ENCODE peak calls at places on chromosomes 3 and 15, in four cellular contexts. R, V, C and S are unnamed samples.

GRCh38 chr3:33855884-33856546 is 57.6 kb downstream of the PDCD6IP start:
- DNase-seq in C (no peak), R (no peak), V (no peak), S (no peak)

GRCh38 chr3:124686028-124686670 is 44.1 kb upstream of the UMPS start:
- DNase-seq in R (no peak), C (no peak), V (no peak), S (no peak)

GRCh38 chr3:71045212-71045916 is 538.2 kb downstream of the FOXP1 start:
- DNase-seq in V (no peak), C (no peak), R (no peak), S (no peak)

GRCh38 chr15:99476413-99477222 is 89.2 kb upstream of the MEF2A start:
- DNase-seq in C (peak; percentile 70), R (peak; percentile 87), V (peak; percentile 96), S (no peak)

GRCh38 chr3:194971965-194972364 is 286.3 kb downstream of the FAM43A start:
- DNase-seq in V (no peak), R (no peak), C (no peak), S (no peak)

GRCh38 chr15:45714501-45715488 is 80.0 kb downstream of the SQOR start:
- DNase-seq in R (peak; percentile 60), V (peak; percentile 72), C (peak; percentile 89), S (peak; percentile 38)

GRCh38 chr3:104939196-104939595 is 427.5 kb upstream of the ALCAM start:
- DNase-seq in C (no peak), V (no peak), R (no peak), S (no peak)

GRCh38 chr15:69484837-69485236 is 32.2 kb downstream of the RPLP1 start:
- DNase-seq in V (no peak), R (no peak), C (peak; percentile 13), S (no peak)

GRCh38 chr3:146421814-146422748 is 47.3 kb downstream of the PLSCR2 start:
- DNase-seq in V (no peak), C (no peak), R (peak; percentile 68), S (no peak)

GRCh38 chr3:66107855-66108254 is 69.1 kb upstream of the MAGI1 start:
- DNase-seq in C (peak; percentile 54), V (no peak), R (no peak), S (no peak)

GRCh38 chr15:34239151-34239761 is 14.4 kb downstream of the EMC4 start:
- DNase-seq in V (no peak), R (peak; percentile 43), C (no peak), S (no peak)

GRCh38 chr3:52524752-52525661 is 8.7 kb downstream of the NT5DC2 start:
- DNase-seq in C (no peak), V (no peak), R (no peak), S (no peak)

GRCh38 chr3:196202516-196202970 is 8.7 kb downstream of the ZDHHC19 start:
- DNase-seq in R (no peak), V (no peak), C (no peak), S (peak; percentile 35)

GRCh38 chr3:13509816-13510192 is 29.7 kb downstream of the HDAC11 start:
- DNase-seq in V (no peak), R (no peak), C (no peak), S (no peak)

GRCh38 chr3:42084593-42084992 is 6.6 kb upstream of the TRAK1 start:
- DNase-seq in V (no peak), C (no peak), R (no peak), S (no peak)

GRCh38 chr3:117836296-117836695 is 1126.7 kb downstream of the TUSC7 start:
- DNase-seq in R (no peak), C (no peak), V (no peak), S (no peak)

GRCh38 chr3:46866720-46867549 is 3.7 kb upstream of the MYL3 start:
- DNase-seq in R (peak; percentile 28), C (peak; percentile 91), V (peak; percentile 54), S (peak; percentile 80)

GRCh38 chr3:15443826-15444524 is 16.6 kb downstream of the EAF1 start:
- DNase-seq in V (no peak), C (peak; percentile 38), R (no peak), S (no peak)

GRCh38 chr3:140242818-140243276 is 307.9 kb downstream of the CLSTN2 start:
- DNase-seq in V (no peak), C (no peak), R (no peak), S (no peak)

GRCh38 chr15:51076142-51076897 is 18.4 kb downstream of the TNFAIP8L3 start:
- DNase-seq in R (no peak), C (no peak), V (no peak), S (no peak)

GRCh38 chr3:127690106-127690505 is 17.4 kb downstream of the ABTB1 start:
- DNase-seq in C (no peak), V (no peak), R (peak; percentile 40), S (no peak)

GRCh38 chr3:187445352-187445751 is 77.2 kb downstream of the RTP4 start:
- DNase-seq in V (no peak), C (no peak), R (no peak), S (no peak)

GRCh38 chr3:127016461-127016860 is 33.5 kb downstream of the PLXNA1 start:
- DNase-seq in C (no peak), R (no peak), V (no peak), S (no peak)

GRCh38 chr15:65914371-65914770 is 45.1 kb downstream of the RAB11A start:
- DNase-seq in R (no peak), C (peak; percentile 60), V (no peak), S (no peak)

GRCh38 chr3:177475266-177475665 is 278.0 kb upstream of the TBL1XR1 start:
- DNase-seq in V (no peak), C (no peak), R (no peak), S (no peak)

GRCh38 chr3:53162672-53163458 is 1.9 kb downstream of the PRKCD start:
- DNase-seq in R (no peak), V (peak; percentile 30), C (no peak), S (no peak)

GRCh38 chr15:79922512-79923067 is 25.8 kb upstream of the MTHFS start:
- DNase-seq in V (no peak), R (no peak), C (no peak), S (no peak)

GRCh38 chr15:79919749-79920511 is 23.1 kb upstream of the MTHFS start:
- DNase-seq in R (no peak), C (no peak), V (no peak), S (peak; percentile 8)

GRCh38 chr15:79923068-79923514 is 26.3 kb upstream of the MTHFS start:
- DNase-seq in R (peak; percentile 69), C (peak; percentile 78), V (peak; percentile 88), S (peak; percentile 69)

GRCh38 chr15:79924379-79924778 is 27.6 kb upstream of the MTHFS start:
- DNase-seq in C (no peak), R (no peak), V (no peak), S (no peak)

DNA sequence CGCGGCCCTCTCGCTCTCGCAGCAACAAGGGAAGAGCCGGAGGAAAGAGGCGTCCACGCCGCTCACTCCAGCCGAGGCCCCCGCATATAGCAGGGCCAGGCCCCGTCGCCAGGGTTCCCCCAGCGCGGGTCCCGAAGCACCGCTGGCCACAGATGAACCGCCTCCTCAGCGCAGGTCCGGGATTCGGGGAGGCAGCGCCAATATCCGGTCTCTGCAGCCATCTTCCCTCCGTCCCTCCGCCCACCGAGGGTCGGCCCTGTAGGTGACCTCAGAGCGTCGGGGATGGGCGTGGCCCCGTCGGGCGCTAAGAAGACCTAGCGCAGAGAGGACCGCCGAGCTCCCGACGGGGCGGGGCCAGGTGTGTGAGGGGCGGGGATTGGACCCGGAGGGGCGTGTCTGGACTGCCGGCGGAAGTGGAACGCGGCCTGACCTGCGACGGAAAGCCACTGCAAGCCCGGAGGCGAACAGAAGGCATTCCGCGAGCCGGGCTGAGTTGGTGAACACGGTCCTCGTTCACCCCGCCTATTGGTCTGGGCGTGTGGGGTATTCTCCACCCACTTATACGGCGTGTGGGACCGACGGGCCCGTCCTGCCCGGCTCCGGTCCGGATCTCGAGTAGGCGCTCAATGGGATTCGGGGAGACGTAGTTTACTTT is 26.8 kb upstream of the MTHFS start:
- DNase-seq in C (peak; percentile 97), V (peak; percentile 99), R (peak; percentile 99), S (peak; percentile 94)
- TF ChIP-seq POLR2A in C (peak; percentile 79), V (peak; percentile 97), R (peak; percentile 92), S (peak; percentile 85)

DNA sequence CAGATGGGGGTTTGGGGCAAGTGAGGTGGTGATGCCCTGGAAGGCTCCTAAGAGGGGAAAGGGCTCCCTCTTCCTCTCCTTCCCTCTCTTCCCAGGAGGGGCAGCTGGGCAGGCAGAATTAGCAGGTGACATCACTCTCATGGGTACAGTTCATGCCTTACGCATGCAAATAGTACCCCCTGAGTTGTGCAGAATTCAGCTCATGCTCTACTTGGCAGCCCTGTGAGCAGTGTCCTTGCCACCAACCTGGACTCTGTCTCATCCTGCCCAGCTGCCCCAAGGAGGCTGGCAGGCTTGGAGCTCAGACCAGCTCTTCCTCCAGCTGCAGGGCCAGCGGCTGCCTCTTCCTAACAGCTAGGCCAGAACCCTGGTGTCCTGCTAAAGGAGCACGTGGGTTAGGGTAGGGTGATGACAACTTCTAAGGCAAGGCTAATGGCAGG is 3.3 kb downstream of the CHAC1 start:
- DNase-seq in V (no peak), R (no peak), C (no peak), S (no peak)
- TF ChIP-seq POLR2A in V (no peak), R (no peak), C (no peak), S (no peak)

DNA sequence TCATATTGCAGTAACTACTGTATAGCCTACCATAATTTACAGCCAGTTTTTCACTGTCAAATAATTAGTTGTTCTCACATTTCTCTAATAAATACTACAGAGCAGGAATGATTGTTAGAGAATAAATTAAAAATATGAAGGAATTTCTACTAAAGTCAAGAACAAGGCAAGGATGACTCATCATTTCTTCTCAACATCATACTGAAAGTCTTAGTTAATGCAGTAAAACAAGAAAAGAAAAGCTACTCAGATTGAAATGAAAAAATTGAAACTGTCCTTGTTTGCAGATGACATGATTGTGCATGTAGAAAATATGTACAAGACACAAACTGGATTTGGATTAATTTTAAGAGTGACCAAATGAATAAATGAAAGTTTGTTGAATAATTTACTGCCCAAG is 608.2 kb downstream of the NSUN3 start:
- DNase-seq in R (no peak), V (no peak), C (no peak), S (no peak)
- TF ChIP-seq POLR2A in R (no peak), V (no peak), C (no peak), S (no peak)

DNA sequence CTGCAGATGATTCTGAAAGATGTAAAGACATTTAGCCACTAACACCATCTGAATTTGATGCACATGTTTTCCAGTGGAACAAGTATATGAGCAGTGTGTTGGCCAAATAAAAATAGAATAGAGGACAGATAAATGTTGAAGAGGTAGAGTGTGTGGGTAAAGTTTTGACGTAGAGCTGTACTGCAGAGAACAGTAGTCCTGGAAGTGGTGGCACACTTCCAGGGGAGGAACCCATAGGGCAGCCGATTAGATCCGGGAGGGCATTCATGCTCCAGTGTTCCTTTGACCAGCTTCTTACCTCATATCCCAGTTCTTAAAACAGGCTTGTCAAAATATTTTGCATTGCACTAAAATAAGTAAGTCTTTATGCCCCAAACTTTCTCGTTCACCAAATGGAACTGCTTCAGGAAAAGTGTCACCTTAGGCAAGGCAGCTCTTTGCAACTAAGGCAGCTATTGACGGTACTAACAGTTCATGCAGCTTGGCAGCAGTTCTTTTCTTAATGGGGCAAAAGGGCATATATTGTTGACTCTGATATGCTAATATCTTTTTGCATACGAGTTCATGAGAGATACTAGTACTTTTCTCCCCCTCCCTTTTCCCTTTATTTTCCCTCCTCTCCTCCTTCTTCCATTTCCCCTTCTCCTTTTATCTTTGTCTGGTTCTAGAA is 429.3 kb upstream of the AZI2 start:
- DNase-seq in C (no peak), V (no peak), R (no peak), S (no peak)
- TF ChIP-seq POLR2A in C (no peak), V (no peak), R (no peak), S (no peak)